ENCODE peak calls at places on chromosomes 16 and 17, in seven cellular contexts. O, Q, V, K, L, U and C are unnamed samples.

GRCh38 chr17:63250830-63251229 is 195.3 kb downstream of the CYB561 start:
- DNase-seq in K (no peak), L (no peak), U (no peak), V (no peak), O (no peak), Q (no peak), C (no peak)

GRCh38 chr17:39080416-39081179 is 70.8 kb downstream of the PLXDC1 start:
- DNase-seq in O (no peak), K (no peak), V (no peak), U (no peak), Q (no peak), L (no peak), C (no peak)

GRCh38 chr16:27401768-27402568 is at the start of gene IL21R:
- DNase-seq in L (no peak), V (peak; percentile 93), Q (no peak), K (no peak), U (peak; percentile 38), O (no peak), C (no peak)

GRCh38 chr17:75774988-75775668 is 9.5 kb upstream of the UNK start:
- DNase-seq in K (no peak), V (no peak), U (peak; percentile 33), Q (no peak), O (peak; percentile 49), L (no peak), C (no peak)

GRCh38 chr17:77407321-77408277 is 266.8 kb downstream of the SEC14L1 start:
- DNase-seq in V (no peak), O (no peak), K (no peak), L (no peak), Q (no peak), U (no peak), C (no peak)

GRCh38 chr16:47204736-47205499 is 61.2 kb upstream of the NETO2 start:
- DNase-seq in Q (no peak), V (no peak), K (no peak), L (no peak), O (no peak), U (no peak), C (no peak)

GRCh38 chr17:37483311-37484039 is 6.2 kb upstream of the DUSP14 start:
- DNase-seq in O (no peak), K (no peak), V (no peak), Q (no peak), U (peak; percentile 42), L (no peak), C (no peak)

GRCh38 chr17:49842846-49843245 is 5.0 kb downstream of the TAC4 start:
- DNase-seq in K (no peak), Q (no peak), O (no peak), U (no peak), L (no peak), V (no peak), C (peak; percentile 46)

GRCh38 chr17:65743313-65743665 is 181.8 kb upstream of the AXIN2 start:
- DNase-seq in O (no peak), Q (no peak), L (no peak), V (no peak), K (no peak), U (no peak), C (no peak)

GRCh38 chr17:67725232-67726206 is 7.8 kb downstream of the NOL11 start:
- DNase-seq in L (no peak), K (no peak), Q (no peak), V (no peak), O (no peak), U (no peak), C (no peak)

GRCh38 chr17:33493566-33493965 is 200.5 kb upstream of the ASIC2 start:
- DNase-seq in V (no peak), U (no peak), K (no peak), O (no peak), Q (no peak), L (no peak), C (no peak)

GRCh38 chr17:27762527-27763305 is 37.6 kb downstream of the NOS2 start:
- DNase-seq in Q (no peak), O (no peak), V (no peak), K (no peak), L (no peak), U (no peak), C (peak; percentile 10)

GRCh38 chr17:34465756-34466155 is 102.7 kb upstream of the CCL1 start:
- DNase-seq in U (no peak), O (no peak), V (no peak), K (no peak), L (no peak), Q (no peak), C (no peak)

GRCh38 chr17:7711356-7711755 is 6.2 kb upstream of the DNAH2 start:
- DNase-seq in K (no peak), L (no peak), Q (no peak), V (no peak), O (no peak), U (peak; percentile 60), C (no peak)

GRCh38 chr17:76567634-76568432 is 17.8 kb downstream of the ST6GALNAC2 start:
- DNase-seq in O (no peak), L (no peak), K (no peak), Q (no peak), U (peak; percentile 45), V (no peak), C (no peak)

GRCh38 chr17:32688221-32688620 is 188.7 kb downstream of the MYO1D start:
- DNase-seq in L (no peak), U (no peak), K (no peak), O (no peak), V (no peak), Q (no peak), C (peak; percentile 11)

GRCh38 chr17:45332989-45333701 is 16.3 kb upstream of the MAP3K14 start:
- DNase-seq in O (peak; percentile 17), Q (no peak), K (no peak), U (no peak), V (no peak), L (no peak), C (no peak)

GRCh38 chr17:37530420-37530819 is 40.7 kb downstream of the DUSP14 start:
- DNase-seq in V (no peak), O (no peak), U (no peak), Q (no peak), K (no peak), L (no peak), C (no peak)

GRCh38 chr16:59210955-59211541 is 476.9 kb upstream of the GOT2 start:
- DNase-seq in Q (peak; percentile 8), L (peak; percentile 51), V (no peak), O (no peak), U (no peak), K (no peak), C (peak; percentile 97)

GRCh38 chr16:67672306-67672705 is 5.7 kb downstream of the C16orf86 start:
- DNase-seq in V (no peak), L (no peak), O (no peak), K (no peak), U (no peak), Q (no peak), C (no peak)

GRCh38 chr17:42525221-42525620 is 10.8 kb upstream of the NAGLU start:
- DNase-seq in U (no peak), Q (no peak), L (no peak), K (no peak), O (no peak), V (no peak), C (no peak)

GRCh38 chr17:13884347-13884746 is 185.0 kb upstream of the COX10 start:
- DNase-seq in U (no peak), Q (no peak), K (no peak), V (no peak), L (no peak), O (no peak), C (no peak)

GRCh38 chr17:82648761-82649474 is 674 bp upstream of the WDR45B start:
- DNase-seq in L (no peak), O (no peak), K (no peak), U (peak; percentile 95), Q (peak; percentile 49), V (no peak), C (no peak)

GRCh38 chr16:19174478-19174877 is 6.4 kb downstream of the SYT17 start:
- DNase-seq in V (no peak), O (no peak), K (no peak), U (no peak), Q (no peak), L (no peak), C (no peak)

GRCh38 chr16:87464691-87465300 is 28.0 kb downstream of the ZCCHC14 start:
- DNase-seq in U (peak; percentile 58), L (no peak), V (no peak), K (no peak), O (no peak), Q (no peak), C (no peak)

GRCh38 chr16:57889960-57890751 is 80.8 kb downstream of the CNGB1 start:
- DNase-seq in K (no peak), V (no peak), Q (no peak), U (no peak), L (no peak), O (no peak), C (no peak)

GRCh38 chr16:634051-634670 is 1.9 kb downstream of the METTL26 start:
- DNase-seq in K (no peak), L (no peak), O (no peak), V (peak; percentile 61), Q (no peak), U (no peak), C (no peak)

GRCh38 chr16:633336-634050 is 2.6 kb downstream of the METTL26 start:
- DNase-seq in K (no peak), O (no peak), Q (no peak), U (no peak), L (no peak), V (peak; percentile 88), C (no peak)

GRCh38 chr16:631808-632358 is 1.1 kb downstream of the WFIKKN1 start:
- DNase-seq in L (no peak), K (no peak), Q (no peak), O (no peak), V (no peak), U (no peak), C (no peak)

GRCh38 chr16:630815-631405 is at the start of gene WFIKKN1:
- DNase-seq in Q (no peak), K (no peak), V (peak; percentile 90), L (no peak), U (peak; percentile 71), O (no peak), C (no peak)

GRCh38 chr16:632486-633335 is 1.9 kb downstream of the WFIKKN1 start:
- DNase-seq in U (no peak), Q (no peak), K (no peak), O (no peak), V (peak; percentile 87), L (no peak), C (no peak)
- TF ChIP-seq POLR2AphosphoS5 in U (no peak), Q (no peak), K (no peak), O (no peak), V (no peak), L (no peak), C (no peak)

GRCh38 chr16:11583171-11583570 is 3.5 kb downstream of the LITAF start:
- DNase-seq in U (no peak), K (no peak), O (no peak), V (no peak), Q (no peak), L (no peak), C (no peak)
- H3K4me3 ChIP-seq in U (no peak overlapping the region), K (no peak overlapping the region), O (peak overlapping the region; percentile 93), V (peak overlapping the region; percentile 82), Q (peak overlapping the region; percentile 8), L (peak overlapping the region; percentile 48), C (no peak overlapping the region)

GRCh38 chr17:58268326-58268725 is 12.4 kb downstream of the MPO start:
- DNase-seq in Q (no peak), O (no peak), U (no peak), L (no peak), V (no peak), K (no peak), C (no peak)
- TF ChIP-seq POLR2AphosphoS5 in Q (no peak), O (no peak), U (no peak), L (no peak), V (no peak), K (no peak), C (no peak)

GRCh38 chr16:29700253-29700987 is 21.4 kb downstream of the QPRT start:
- DNase-seq in O (peak; percentile 77), K (no peak), L (no peak), V (peak; percentile 89), Q (peak; percentile 78), U (peak; percentile 88), C (peak; percentile 92)
- H3K4me3 ChIP-seq in O (no peak overlapping the region), K (no peak overlapping the region), L (peak overlapping the region; percentile 35), V (no peak overlapping the region), Q (no peak overlapping the region), U (no peak overlapping the region), C (no peak overlapping the region)